ENCODE peak calls at places on chromosomes 6 and 20, in ten cellular contexts. N is NCI-H748 treated with DMSO at 0.1 percent for 48 hours; P is uterus; U is astrocyte of the spinal cord; L is germinal center; W is H1; S is T1000; X is activated CD8-positive, alpha-beta memory T cell treated with anti-CD3 and anti-CD28 coated beads for 4 hours; Z is NCI-H446 treated with DMSO at 0.1 percent for 48 hours; K is EL. J is an unnamed sample.

GRCh38 chr6:145428656-145429173 is 306.6 kb downstream of the EPM2A start:
- DNase-seq in L (no peak), K (no peak), U (peak), P (no peak), X (no peak), S (no peak), W (no peak), N (no peak), Z (no peak), J (no peak)

GRCh38 chr6:34246563-34247391 is 2.0 kb downstream of the SMIM29 start:
- DNase-seq in N (no peak), S (peak), U (peak), X (no peak), W (no peak), Z (no peak), K (peak), L (peak), P (no peak), J (no peak)

GRCh38 chr6:132713355-132714134 is at the start of gene VNN1:
- DNase-seq in N (no peak), Z (no peak), U (no peak), X (no peak), W (no peak), P (no peak), S (no peak), L (peak), K (no peak), J (no peak)

GRCh38 chr20:44413575-44414345 is 58.3 kb downstream of the HNF4A start:
- DNase-seq in L (no peak), W (no peak), N (no peak), Z (no peak), S (no peak), K (no peak), X (no peak), U (no peak), P (no peak), J (no peak)

GRCh38 chr20:62318411-62319345 is 15.9 kb downstream of the ADRM1 start:
- DNase-seq in N (no peak), L (no peak), P (no peak), W (no peak), U (no peak), Z (no peak), X (no peak), K (no peak), S (no peak), J (no peak)

GRCh38 chr6:39225946-39226437 is 3.3 kb downstream of the KCNK5 start:
- DNase-seq in P (no peak), S (no peak), L (no peak), W (no peak), Z (no peak), K (no peak), X (peak), N (no peak), U (no peak), J (no peak)

GRCh38 chr20:54848984-54849538 is 373.7 kb downstream of the DOK5 start:
- DNase-seq in P (no peak), N (no peak), U (no peak), W (no peak), X (no peak), Z (no peak), K (no peak), S (no peak), L (no peak), J (no peak)

GRCh38 chr20:43055181-43055884 is 134.4 kb downstream of the PTPRT start:
- DNase-seq in U (no peak), P (no peak), S (no peak), Z (no peak), W (no peak), X (no peak), L (no peak), N (no peak), K (no peak), J (no peak)

GRCh38 chr6:106939848-106940247 is 34.7 kb downstream of the CD24 start:
- DNase-seq in N (no peak), K (no peak), W (no peak), P (no peak), L (peak), X (no peak), U (no peak), S (no peak), Z (no peak), J (no peak)

GRCh38 chr6:98039443-98039842 is 756.4 kb upstream of the MMS22L start:
- DNase-seq in S (no peak), L (no peak), U (no peak), W (no peak), N (no peak), Z (no peak), P (no peak), X (no peak), K (no peak), J (no peak)

GRCh38 chr6:135637701-135638100 is 140.2 kb upstream of the AHI1 start:
- DNase-seq in S (no peak), L (no peak), N (no peak), U (no peak), K (no peak), W (no peak), P (no peak), X (no peak), Z (no peak), J (no peak)

GRCh38 chr6:139164001-139164400 is 29.1 kb downstream of the HECA start:
- DNase-seq in Z (no peak), L (no peak), U (no peak), P (no peak), K (no peak), W (no peak), X (no peak), N (no peak), S (no peak), J (no peak)

GRCh38 chr6:137883400-137883888 is 16.4 kb downstream of the TNFAIP3 start:
- DNase-seq in L (no peak), N (no peak), P (no peak), Z (no peak), K (no peak), W (no peak), S (no peak), X (no peak), U (no peak), J (no peak)

J was measured in upper lobe of left lung.